ENCODE peak calls at places on chromosomes 4 and X, in eight cellular contexts. K, L, Z, X, F, Q, M and N are unnamed samples.

GRCh38 chr4:4855293-4856070 is 4.0 kb upstream of the MSX1 start:
- DNase-seq in Q (no peak), M (no peak), K (peak), F (no peak), Z (peak), L (no peak), X (no peak), N (no peak)

GRCh38 chr4:27218013-27218412 is 357.4 kb downstream of the STIM2 start:
- DNase-seq in L (no peak), M (no peak), Q (no peak), Z (no peak), K (no peak), X (no peak), F (peak), N (no peak)

GRCh38 chrX:31251336-31251735 is 179.5 kb upstream of the FTHL17 start:
- DNase-seq in Z (no peak), M (no peak), F (peak), K (no peak), L (no peak), Q (no peak), X (peak), N (no peak)

GRCh38 chr4:185534850-185535761 is at the start of gene PDLIM3:
- DNase-seq in Z (peak), L (no peak), Q (peak), K (peak), F (peak), M (peak), X (no peak), N (peak)

GRCh38 chrX:132119283-132119682 is 8.5 kb downstream of the FRMD7 start:
- DNase-seq in M (no peak), Q (no peak), K (no peak), Z (no peak), X (no peak), L (no peak), F (no peak), N (no peak)

GRCh38 chr4:113160548-113160947 is 111.1 kb downstream of the ANK2 start:
- DNase-seq in L (no peak), Z (no peak), X (no peak), K (no peak), F (no peak), Q (no peak), M (no peak), N (no peak)

GRCh38 chrX:65668362-65669310 is 1.2 kb downstream of the MSN start:
- DNase-seq in X (peak), L (no peak), Q (peak), F (peak), Z (peak), M (peak), K (peak), N (peak)

GRCh38 chr4:39823193-39823592 is 125.3 kb downstream of the UBE2K start:
- DNase-seq in Q (no peak), X (peak), Z (no peak), L (no peak), K (peak), M (no peak), F (peak), N (no peak)

GRCh38 chr4:189035091-189035490 is 895.9 kb downstream of the TRIML1 start:
- DNase-seq in Q (no peak), M (no peak), F (no peak), L (no peak), X (no peak), K (no peak), Z (no peak), N (no peak)

GRCh38 chr4:86791126-86791525 is 58.1 kb downstream of the SLC10A6 start:
- DNase-seq in Q (no peak), K (no peak), M (no peak), X (no peak), Z (no peak), F (no peak), L (no peak), N (no peak)

GRCh38 chrX:129654652-129655546 is at the start of gene APLN:
- DNase-seq in K (peak), Q (peak), X (peak), F (peak), L (no peak), Z (no peak), M (no peak), N (no peak)

GRCh38 chrX:83512111-83512510 is 4.0 kb downstream of the POU3F4 start:
- DNase-seq in Z (no peak), K (peak), M (no peak), F (no peak), L (no peak), Q (no peak), X (no peak), N (no peak)

GRCh38 chr4:99634742-99635360 is 22.8 kb downstream of the C4orf54 start:
- DNase-seq in Z (no peak), X (no peak), M (no peak), F (no peak), K (no peak), Q (no peak), L (no peak), N (no peak)

GRCh38 chrX:81120936-81121351 is 80.8 kb downstream of the HMGN5 start:
- DNase-seq in M (no peak), K (peak), F (peak), L (peak), Z (peak), X (peak), Q (peak), N (peak)

GRCh38 chrX:116232833-116233232 is 62.3 kb downstream of the AGTR2 start:
- DNase-seq in F (peak), Z (no peak), X (peak), M (no peak), L (no peak), Q (peak), K (peak), N (no peak)

GRCh38 chr4:113884655-113885054 is 94.8 kb downstream of the ARSJ start:
- DNase-seq in K (no peak), F (no peak), Q (no peak), M (no peak), X (no peak), Z (no peak), L (no peak), N (no peak)

GRCh38 chr4:3296651-3297050 is 3.8 kb downstream of the RGS12 start:
- DNase-seq in X (no peak), K (no peak), Z (no peak), Q (no peak), M (no peak), L (no peak), F (no peak), N (no peak)

GRCh38 chr4:19941434-19941833 is 310.3 kb upstream of the SLIT2 start:
- DNase-seq in X (no peak), K (no peak), Q (no peak), L (no peak), F (no peak), M (no peak), Z (no peak), N (no peak)

GRCh38 chr4:184292465-184292867 is 74.8 kb upstream of the ENPP6 start:
- DNase-seq in M (no peak), F (no peak), Z (no peak), L (no peak), X (no peak), Q (no peak), K (no peak), N (no peak)

GRCh38 chrX:125131146-125131545 is 188.5 kb upstream of the TEX13C start:
- DNase-seq in X (no peak), M (no peak), Z (no peak), K (no peak), Q (peak), F (no peak), L (no peak), N (no peak)

GRCh38 chr4:111601671-111602070 is 543.6 kb upstream of the FAM241A start:
- DNase-seq in X (no peak), K (no peak), F (peak), Q (no peak), M (no peak), Z (no peak), L (no peak), N (no peak)

GRCh38 chr4:142406051-142406549 is 440.0 kb downstream of the INPP4B start:
- DNase-seq in M (no peak), F (no peak), K (peak), Z (no peak), L (no peak), Q (peak), X (peak), N (no peak)

GRCh38 chrX:93585661-93586060 is 87.7 kb downstream of the NAP1L3 start:
- DNase-seq in L (no peak), K (no peak), Z (no peak), M (no peak), F (no peak), Q (no peak), X (no peak), N (no peak)

GRCh38 chr4:174365018-174365587 is 81.4 kb downstream of the CEP44 start:
- DNase-seq in M (no peak), Q (peak), X (peak), L (no peak), F (peak), K (peak), Z (no peak), N (peak)

GRCh38 chrX:8738588-8739189 is 6.8 kb upstream of the ANOS1 start:
- DNase-seq in L (peak), K (peak), Z (no peak), M (no peak), Q (peak), X (peak), F (peak), N (peak)

GRCh38 chr4:168408620-168409019 is 71.7 kb downstream of the DDX60L start:
- DNase-seq in Q (peak), K (peak), F (peak), Z (no peak), L (no peak), X (peak), M (peak), N (peak)

GRCh38 chrX:136866337-136867095 is 14.0 kb downstream of the RBMX start:
- DNase-seq in M (no peak), K (no peak), Z (no peak), Q (no peak), X (no peak), L (no peak), F (no peak), N (peak)

GRCh38 chr4:115310671-115311070 is 197.3 kb upstream of the NDST4 start:
- DNase-seq in M (no peak), X (no peak), F (no peak), Q (no peak), L (no peak), Z (no peak), K (no peak), N (no peak)

GRCh38 chr4:687975-688694 is 816 bp downstream of the SLC49A3 start:
- DNase-seq in Z (peak), M (no peak), Q (no peak), X (no peak), L (no peak), K (no peak), F (no peak), N (no peak)

GRCh38 chr4:174120446-174121142 is 162.9 kb downstream of the FBXO8 start:
- DNase-seq in L (no peak), X (peak), K (peak), F (peak), Z (no peak), M (peak), Q (peak), N (peak)

GRCh38 chrX:40153335-40154221 is 55.8 kb upstream of the BCOR start:
- DNase-seq in L (peak), Q (peak), F (no peak), K (no peak), Z (no peak), M (no peak), X (peak), N (peak)

GRCh38 chr4:143531368-143531767 is 17.9 kb downstream of the SMARCA5 start:
- DNase-seq in Q (no peak), Z (no peak), M (no peak), F (peak), K (peak), X (peak), L (no peak), N (no peak)

GRCh38 chrX:681989-682388 is 51.4 kb downstream of the SHOX start:
- DNase-seq in K (no peak), L (no peak), X (no peak), Q (no peak), F (no peak), Z (no peak), M (no peak), N (no peak)

GRCh38 chr4:136841526-136841925 is 690.8 kb downstream of the PCDH18 start:
- DNase-seq in M (no peak), X (no peak), K (no peak), F (no peak), Z (no peak), L (no peak), Q (no peak), N (no peak)

GRCh38 chr4:70913947-70914445 is 11.8 kb downstream of the MOB1B start:
- DNase-seq in M (no peak), L (no peak), Q (no peak), Z (no peak), K (no peak), X (peak), F (peak), N (no peak)

GRCh38 chrX:57640674-57641016 is 39.4 kb downstream of the NLRP2B start:
- DNase-seq in X (no peak), K (no peak), M (no peak), Q (no peak), Z (no peak), F (no peak), L (no peak), N (no peak)

GRCh38 chr4:120724656-120725055 is 197.9 kb downstream of the PRDM5 start:
- DNase-seq in F (no peak), Z (no peak), X (no peak), Q (no peak), M (no peak), L (no peak), K (no peak), N (no peak)

GRCh38 chr4:155759372-155760252 is 791 bp downstream of the GUCY1B1 start:
- DNase-seq in L (no peak), M (peak), Z (peak), K (no peak), F (peak), Q (peak), X (peak), N (no peak)